ENCODE peak calls at places on chromosomes 4 and X, in six cellular contexts. D is NB4; F is kidney epithelial cell; X is occipital lobe; O is amniotic stem cell; L is activated T-cell treated with anti-CD3 and anti-CD28 coated beads, Interleukin-2, amount 50 U/mL, for 72 hours. S is an unnamed sample.

GRCh38 chr4:26000274-26000950 is 86.4 kb downstream of the SMIM20 start:
- DNase-seq in L (no peak), X (no peak), D (no peak), F (no peak), O (no peak), S (no peak)

GRCh38 chr4:3321295-3321889 is 28.6 kb downstream of the RGS12 start:
- DNase-seq in D (no peak), F (no peak), L (no peak), X (no peak), O (no peak), S (no peak)

GRCh38 chr4:3262208-3263052 is 13.5 kb downstream of the MSANTD1 start:
- DNase-seq in X (no peak), L (no peak), D (no peak), F (no peak), O (no peak), S (no peak)

GRCh38 chrX:49042581-49043219 is 457 bp downstream of the TFE3 start:
- DNase-seq in L (no peak), O (no peak), D (no peak), X (peak; percentile 27), F (no peak), S (no peak)

GRCh38 chr4:1752284-1753041 is 31.1 kb downstream of the TACC3 start:
- DNase-seq in X (no peak), D (peak; percentile 77), F (no peak), O (no peak), L (peak; percentile 49), S (peak; percentile 30)

GRCh38 chr4:96736352-96736889 is 896.5 kb downstream of the PDHA2 start:
- DNase-seq in O (peak; percentile 17), L (no peak), D (no peak), F (peak; percentile 75), X (no peak), S (no peak)

GRCh38 chr4:165991325-165992180 is 118.5 kb downstream of the TLL1 start:
- DNase-seq in D (no peak), L (no peak), O (no peak), X (no peak), F (no peak), S (no peak)

GRCh38 chr4:107987916-107988762 is 1.6 kb upstream of the HADH start:
- DNase-seq in X (no peak), L (no peak), D (no peak), F (no peak), O (no peak), S (no peak)

GRCh38 chr4:172842759-172843158 is 325.9 kb upstream of the GALNT7 start:
- DNase-seq in L (no peak), O (no peak), F (no peak), X (no peak), D (no peak), S (no peak)

GRCh38 chr4:139416073-139416673 is 37.7 kb upstream of the RAB33B start:
- DNase-seq in D (peak; percentile 70), O (no peak), X (no peak), F (peak; percentile 2), L (peak; percentile 29), S (peak; percentile 43)

GRCh38 chr4:97496298-97496873 is 646.9 kb downstream of the STPG2 start:
- DNase-seq in X (no peak), F (no peak), L (no peak), O (no peak), D (no peak), S (no peak)

GRCh38 chrX:23742693-23743622 is at the start of gene ACOT9:
- DNase-seq in F (peak; percentile 86), X (peak; percentile 62), O (peak; percentile 66), L (peak; percentile 82), D (peak; percentile 87), S (peak; percentile 61)

GRCh38 chrX:40154853-40155616 is 57.3 kb upstream of the BCOR start:
- DNase-seq in O (no peak), F (no peak), D (peak; percentile 95), X (peak; percentile 19), L (no peak), S (peak; percentile 78)